ENCODE peak calls at places on chromosomes 12 and 14, in seven cellular contexts. O is A549, B is psoas muscle, Z is left ventricle myocardium inferior, W is neural progenitor cell, H is upper lobe of right lung, I is HCT116. T is an unnamed sample.

GRCh38 chr12:92369643-92370042 is 224.0 kb upstream of the BTG1 start:
- DNase-seq in O (peak), B (no peak), Z (no peak), W (no peak), H (no peak), I (no peak), T (no peak)

GRCh38 chr14:67111031-67111430 is 78.2 kb upstream of the GARIN2 start:
- DNase-seq in O (no peak), B (no peak), Z (no peak), W (no peak), H (no peak), I (no peak), T (no peak)

GRCh38 chr12:27388650-27389049 is 56.0 kb downstream of the BMAL2 start:
- DNase-seq in O (no peak), B (no peak), Z (no peak), W (no peak), H (no peak), I (no peak), T (no peak)

GRCh38 chr14:92556863-92557543 is 43.4 kb downstream of the RIN3 start:
- DNase-seq in O (no peak), B (no peak), Z (no peak), W (no peak), H (no peak), I (no peak), T (no peak)

GRCh38 chr12:120670667-120671066 is 16.3 kb upstream of the MLEC start:
- DNase-seq in O (no peak), B (no peak), Z (no peak), W (no peak), H (no peak), I (no peak), T (no peak)

GRCh38 chr12:53224897-53225634 is 6.9 kb downstream of the RARG start:
- DNase-seq in O (no peak), B (peak), Z (no peak), W (no peak), H (no peak), I (no peak), T (no peak)

GRCh38 chr12:106084048-106084671 is 54.6 kb downstream of the NUAK1 start:
- DNase-seq in O (peak), B (no peak), Z (no peak), W (peak), H (no peak), I (peak), T (no peak)

GRCh38 chr12:79885956-79886490 is 48.9 kb downstream of the PPP1R12A start:
- DNase-seq in O (no peak), B (no peak), Z (no peak), W (no peak), H (no peak), I (no peak), T (no peak)

GRCh38 chr14:89129570-89129969 is 287.5 kb downstream of the FOXN3 start:
- DNase-seq in O (no peak), B (no peak), Z (no peak), W (no peak), H (no peak), I (no peak), T (no peak)

GRCh38 chr12:104602426-104602825 is 145.7 kb downstream of the CHST11 start:
- DNase-seq in O (no peak), B (no peak), Z (no peak), W (peak), H (no peak), I (no peak), T (no peak)

GRCh38 chr12:442235-442884 is 17.4 kb upstream of the B4GALNT3 start:
- DNase-seq in O (peak), B (no peak), Z (no peak), W (peak), H (no peak), I (peak), T (peak)

GRCh38 chr14:59221558-59221957 is 33.1 kb downstream of the DAAM1 start:
- DNase-seq in O (no peak), B (no peak), Z (no peak), W (no peak), H (no peak), I (no peak), T (no peak)

GRCh38 chr12:6069452-6070093 is 54.9 kb downstream of the VWF start:
- DNase-seq in O (no peak), B (no peak), Z (no peak), W (no peak), H (no peak), I (no peak), T (no peak)

DNA sequence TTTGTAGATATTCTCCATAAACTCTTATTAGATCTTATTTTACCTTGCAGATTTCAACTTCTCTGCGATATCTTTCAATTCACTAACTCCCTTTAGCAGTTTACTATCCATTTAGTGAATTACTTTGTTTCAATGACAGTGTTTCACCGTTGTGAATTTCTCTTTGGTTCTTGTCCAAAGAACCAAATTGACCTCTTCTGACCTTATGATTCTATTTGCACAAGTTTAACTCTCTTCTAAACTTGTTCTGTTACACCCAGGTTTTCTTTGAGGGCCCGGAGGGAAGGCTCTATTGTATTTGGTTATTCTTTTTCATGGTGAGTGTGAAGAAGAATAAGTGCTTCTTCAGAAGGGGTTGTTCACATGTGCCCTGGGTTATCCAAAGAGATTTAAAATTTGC is 186.7 kb downstream of the MON2 start:
- DNase-seq in O (no peak), B (no peak), Z (no peak), W (no peak), H (no peak), I (no peak), T (no peak)
- H3K4me3 ChIP-seq in O (no peak), B (no peak), Z (no peak), W (no peak), H (no peak), I (no peak), T (no peak)

GRCh38 chr14:91242635-91243034 is 1.9 kb downstream of the GPR68 start:
- DNase-seq in O (no peak), B (no peak), Z (no peak), W (no peak), H (no peak), I (no peak), T (no peak)

GRCh38 chr14:91244501-91244901 is at the start of gene GPR68:
- DNase-seq in O (no peak), B (no peak), Z (peak), W (peak), H (no peak), I (no peak), T (no peak)

GRCh38 chr14:91246051-91246852 is 1.7 kb upstream of the GPR68 start:
- DNase-seq in O (no peak), B (no peak), Z (no peak), W (no peak), H (no peak), I (no peak), T (peak)

GRCh38 chr14:91243098-91243483 is 1.4 kb downstream of the GPR68 start:
- DNase-seq in O (no peak), B (no peak), Z (no peak), W (no peak), H (no peak), I (no peak), T (no peak)

GRCh38 chr14:91245029-91245428 is 525 bp upstream of the GPR68 start:
- DNase-seq in O (no peak), B (no peak), Z (no peak), W (no peak), H (no peak), I (no peak), T (peak)
- H3K4me3 ChIP-seq in O (no peak), B (no peak), Z (no peak), W (no peak), H (no peak), I (no peak), T (peak)

DNA sequence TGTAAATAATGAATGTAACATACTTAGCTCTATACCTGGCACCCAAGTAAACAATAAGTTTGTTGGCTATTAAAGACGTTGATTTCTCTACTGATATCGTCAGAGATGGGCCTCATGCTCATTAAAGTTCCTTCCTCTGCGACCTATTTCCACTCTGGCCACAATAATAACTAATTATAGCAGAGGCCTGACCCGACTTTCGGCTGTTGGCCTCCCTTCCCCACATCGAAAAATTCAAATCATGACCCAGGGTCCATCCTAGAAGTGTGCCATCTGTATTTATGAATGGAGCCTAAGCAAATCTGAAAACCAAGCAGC is 320 bp upstream of the USP30 start:
- DNase-seq in O (no peak), B (no peak), Z (no peak), W (no peak), H (no peak), I (no peak), T (no peak)
- H3K4me3 ChIP-seq in O (peak), B (peak), Z (peak), W (peak), H (peak), I (peak), T (peak)

GRCh38 chr14:71142375-71143038 is 235.2 kb downstream of the PCNX1 start:
- DNase-seq in O (no peak), B (no peak), Z (no peak), W (no peak), H (no peak), I (no peak), T (no peak)
- H3K4me3 ChIP-seq in O (no peak), B (no peak), Z (no peak), W (no peak), H (no peak), I (no peak), T (no peak)

GRCh38 chr12:122964439-122965257 is 1.6 kb downstream of the ABCB9 start:
- DNase-seq in O (no peak), B (no peak), Z (no peak), W (peak), H (no peak), I (no peak), T (no peak)

GRCh38 chr12:122965851-122966742 is at the start of gene ABCB9:
- DNase-seq in O (peak), B (peak), Z (peak), W (peak), H (peak), I (peak), T (peak)

GRCh38 chr12:122963928-122964240 is 2.4 kb downstream of the ABCB9 start:
- DNase-seq in O (no peak), B (no peak), Z (peak), W (no peak), H (no peak), I (no peak), T (no peak)

GRCh38 chr12:122966743-122967058 is 438 bp upstream of the ABCB9 start:
- DNase-seq in O (no peak), B (no peak), Z (no peak), W (no peak), H (no peak), I (no peak), T (no peak)

DNA sequence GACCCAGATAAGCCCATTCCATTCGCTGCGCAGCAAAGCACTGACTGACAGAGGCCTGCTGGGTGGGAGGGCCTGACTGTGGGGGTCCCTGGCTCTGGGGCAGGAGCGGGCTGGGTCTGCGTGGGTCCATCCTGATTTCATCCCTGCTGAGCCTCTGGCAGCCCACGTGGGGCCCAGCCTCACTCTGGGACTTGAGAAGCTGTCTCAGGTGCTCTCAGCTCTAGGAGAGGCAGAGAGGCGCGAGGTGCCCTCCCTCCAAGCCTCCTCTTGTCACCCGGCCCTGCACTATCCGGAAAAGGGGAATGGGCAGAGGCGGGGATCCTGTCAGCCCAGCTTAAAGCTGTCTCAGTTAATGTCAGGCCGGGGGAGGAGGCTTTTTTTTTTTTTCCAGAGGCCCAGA is 907 bp downstream of the ABCB9 start:
- DNase-seq in O (no peak), B (no peak), Z (no peak), W (peak), H (no peak), I (no peak), T (no peak)
- H3K4me3 ChIP-seq in O (peak), B (peak), Z (peak), W (peak), H (peak), I (peak), T (no peak)